ENCODE peak calls at places on chromosome 20, in six cellular contexts. One of them, this sample, is unnamed.

GRCh38 chr20:34586488-34587163 is 28.1 kb downstream of the MAP1LC3A start:
- DNase-seq in fibroblast of the aortic adventitia: no peak
- DNase-seq in psoas muscle: no peak
- DNase-seq in lower lobe of right lung: no peak
- DNase-seq in tibial nerve: no peak
- DNase-seq in dorsolateral prefrontal cortex: no peak
- DNase-seq in this sample: no peak

GRCh38 chr20:38290829-38291581 is 13.0 kb upstream of the BPI start:
- DNase-seq in fibroblast of the aortic adventitia: peak
- DNase-seq in psoas muscle: peak
- DNase-seq in lower lobe of right lung: no peak
- DNase-seq in tibial nerve: no peak
- DNase-seq in dorsolateral prefrontal cortex: no peak
- DNase-seq in this sample: peak

GRCh38 chr20:44533928-44534327 is 12.1 kb upstream of the SERINC3 start:
- DNase-seq in fibroblast of the aortic adventitia: no peak
- DNase-seq in psoas muscle: no peak
- DNase-seq in lower lobe of right lung: no peak
- DNase-seq in tibial nerve: no peak
- DNase-seq in dorsolateral prefrontal cortex: no peak
- DNase-seq in this sample: no peak

GRCh38 chr20:44651507-44652373 is at the start of gene ADA:
- DNase-seq in fibroblast of the aortic adventitia: peak
- DNase-seq in psoas muscle: peak
- DNase-seq in lower lobe of right lung: peak
- DNase-seq in tibial nerve: no peak
- DNase-seq in dorsolateral prefrontal cortex: no peak
- DNase-seq in this sample: no peak

GRCh38 chr20:4435210-4435609 is 286.5 kb upstream of the PRND start:
- DNase-seq in fibroblast of the aortic adventitia: peak
- DNase-seq in psoas muscle: no peak
- DNase-seq in lower lobe of right lung: no peak
- DNase-seq in tibial nerve: no peak
- DNase-seq in dorsolateral prefrontal cortex: no peak
- DNase-seq in this sample: no peak

GRCh38 chr20:62156592-62157386 is 13.2 kb downstream of the SS18L1 start:
- DNase-seq in fibroblast of the aortic adventitia: peak
- DNase-seq in psoas muscle: peak
- DNase-seq in lower lobe of right lung: peak
- DNase-seq in tibial nerve: peak
- DNase-seq in dorsolateral prefrontal cortex: peak
- DNase-seq in this sample: peak

GRCh38 chr20:43916875-43917371 is 2.3 kb downstream of the TOX2 start:
- DNase-seq in fibroblast of the aortic adventitia: peak
- DNase-seq in psoas muscle: no peak
- DNase-seq in lower lobe of right lung: no peak
- DNase-seq in tibial nerve: no peak
- DNase-seq in dorsolateral prefrontal cortex: no peak
- DNase-seq in this sample: no peak

GRCh38 chr20:45892828-45893500 is 1.8 kb downstream of the CTSA start:
- DNase-seq in fibroblast of the aortic adventitia: no peak
- DNase-seq in psoas muscle: no peak
- DNase-seq in lower lobe of right lung: no peak
- DNase-seq in tibial nerve: no peak
- DNase-seq in dorsolateral prefrontal cortex: no peak
- DNase-seq in this sample: no peak

GRCh38 chr20:37417857-37418501 is 72.0 kb downstream of the SRC start:
- DNase-seq in fibroblast of the aortic adventitia: peak
- DNase-seq in psoas muscle: no peak
- DNase-seq in lower lobe of right lung: no peak
- DNase-seq in tibial nerve: no peak
- DNase-seq in dorsolateral prefrontal cortex: no peak
- DNase-seq in this sample: no peak

GRCh38 chr20:51354191-51354768 is 188.2 kb downstream of the NFATC2 start:
- DNase-seq in fibroblast of the aortic adventitia: peak
- DNase-seq in psoas muscle: peak
- DNase-seq in lower lobe of right lung: no peak
- DNase-seq in tibial nerve: no peak
- DNase-seq in dorsolateral prefrontal cortex: no peak
- DNase-seq in this sample: no peak

GRCh38 chr20:13295637-13296036 is 74.6 kb downstream of the ISM1 start:
- DNase-seq in fibroblast of the aortic adventitia: no peak
- DNase-seq in psoas muscle: no peak
- DNase-seq in lower lobe of right lung: no peak
- DNase-seq in tibial nerve: no peak
- DNase-seq in dorsolateral prefrontal cortex: no peak
- DNase-seq in this sample: no peak

GRCh38 chr20:21615617-21616080 is 89.8 kb upstream of the PAX1 start:
- DNase-seq in fibroblast of the aortic adventitia: peak
- DNase-seq in psoas muscle: peak
- DNase-seq in lower lobe of right lung: peak
- DNase-seq in tibial nerve: peak
- DNase-seq in dorsolateral prefrontal cortex: peak
- DNase-seq in this sample: no peak

GRCh38 chr20:1374246-1374645 is 18.6 kb downstream of the FKBP1A start:
- DNase-seq in fibroblast of the aortic adventitia: peak
- DNase-seq in psoas muscle: no peak
- DNase-seq in lower lobe of right lung: no peak
- DNase-seq in tibial nerve: no peak
- DNase-seq in dorsolateral prefrontal cortex: no peak
- DNase-seq in this sample: no peak
- TF ChIP-seq CTCF in fibroblast of the aortic adventitia: peak
- TF ChIP-seq CTCF in psoas muscle: peak
- TF ChIP-seq CTCF in lower lobe of right lung: no peak
- TF ChIP-seq CTCF in tibial nerve: no peak
- TF ChIP-seq CTCF in dorsolateral prefrontal cortex: no peak
- TF ChIP-seq CTCF in this sample: no peak

GRCh38 chr20:63519765-63520593 is 586 bp upstream of the PPDPF start:
- DNase-seq in fibroblast of the aortic adventitia: no peak
- DNase-seq in psoas muscle: peak
- DNase-seq in lower lobe of right lung: peak
- DNase-seq in tibial nerve: no peak
- DNase-seq in dorsolateral prefrontal cortex: no peak
- DNase-seq in this sample: peak
- TF ChIP-seq CTCF in fibroblast of the aortic adventitia: peak
- TF ChIP-seq CTCF in psoas muscle: peak
- TF ChIP-seq CTCF in lower lobe of right lung: peak
- TF ChIP-seq CTCF in tibial nerve: peak
- TF ChIP-seq CTCF in dorsolateral prefrontal cortex: no peak
- TF ChIP-seq CTCF in this sample: peak

GRCh38 chr20:48827880-48828733 is at the start of gene PREX1:
- DNase-seq in fibroblast of the aortic adventitia: peak
- DNase-seq in psoas muscle: peak
- DNase-seq in lower lobe of right lung: peak
- DNase-seq in tibial nerve: peak
- DNase-seq in dorsolateral prefrontal cortex: peak
- DNase-seq in this sample: no peak
- TF ChIP-seq CTCF in fibroblast of the aortic adventitia: no peak
- TF ChIP-seq CTCF in psoas muscle: peak
- TF ChIP-seq CTCF in lower lobe of right lung: peak
- TF ChIP-seq CTCF in tibial nerve: peak
- TF ChIP-seq CTCF in dorsolateral prefrontal cortex: peak
- TF ChIP-seq CTCF in this sample: no peak

GRCh38 chr20:63280929-63281545 is 8.4 kb downstream of the ARFGAP1 start:
- DNase-seq in fibroblast of the aortic adventitia: no peak
- DNase-seq in psoas muscle: no peak
- DNase-seq in lower lobe of right lung: no peak
- DNase-seq in tibial nerve: no peak
- DNase-seq in dorsolateral prefrontal cortex: no peak
- DNase-seq in this sample: no peak
- TF ChIP-seq CTCF in fibroblast of the aortic adventitia: peak
- TF ChIP-seq CTCF in psoas muscle: no peak
- TF ChIP-seq CTCF in lower lobe of right lung: no peak
- TF ChIP-seq CTCF in tibial nerve: no peak
- TF ChIP-seq CTCF in dorsolateral prefrontal cortex: no peak
- TF ChIP-seq CTCF in this sample: peak

GRCh38 chr20:17659801-17660200 is 22.2 kb downstream of the RRBP1 start:
- DNase-seq in fibroblast of the aortic adventitia: no peak
- DNase-seq in psoas muscle: no peak
- DNase-seq in lower lobe of right lung: no peak
- DNase-seq in tibial nerve: no peak
- DNase-seq in dorsolateral prefrontal cortex: no peak
- DNase-seq in this sample: no peak
- TF ChIP-seq CTCF in fibroblast of the aortic adventitia: no peak
- TF ChIP-seq CTCF in psoas muscle: no peak
- TF ChIP-seq CTCF in lower lobe of right lung: no peak
- TF ChIP-seq CTCF in tibial nerve: no peak
- TF ChIP-seq CTCF in dorsolateral prefrontal cortex: no peak
- TF ChIP-seq CTCF in this sample: peak

DNA sequence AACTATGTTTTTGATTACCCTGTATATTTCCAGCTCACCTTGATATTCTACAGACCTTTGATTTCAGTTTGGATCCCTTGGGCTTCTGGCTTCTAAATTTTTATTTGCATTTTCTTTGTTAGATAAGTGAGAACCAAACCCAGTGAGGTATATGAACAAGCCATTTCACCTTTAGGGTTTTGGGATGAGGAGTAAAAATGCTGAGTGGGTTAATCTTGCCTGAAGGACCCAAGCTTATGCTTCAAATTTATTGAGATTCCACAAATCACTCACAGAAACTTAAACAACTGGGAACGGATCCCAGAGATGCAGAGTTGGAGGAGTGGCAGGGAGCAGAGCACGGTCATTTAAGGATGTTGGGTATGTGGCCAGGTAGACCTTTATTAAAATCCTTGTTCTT is 263.3 kb upstream of the BMP2 start:
- DNase-seq in fibroblast of the aortic adventitia: no peak
- DNase-seq in psoas muscle: no peak
- DNase-seq in lower lobe of right lung: no peak
- DNase-seq in tibial nerve: no peak
- DNase-seq in dorsolateral prefrontal cortex: no peak
- DNase-seq in this sample: no peak
- TF ChIP-seq CTCF in fibroblast of the aortic adventitia: no peak
- TF ChIP-seq CTCF in psoas muscle: no peak
- TF ChIP-seq CTCF in lower lobe of right lung: no peak
- TF ChIP-seq CTCF in tibial nerve: no peak
- TF ChIP-seq CTCF in dorsolateral prefrontal cortex: no peak
- TF ChIP-seq CTCF in this sample: no peak